ENCODE peak calls at places on chromosomes 2 and 18, in seven cellular contexts. Z, J, Q, K, Y, A and R are unnamed samples.

GRCh38 chr2:139721454-139721995 is 941.3 kb upstream of the NXPH2 start:
- DNase-seq in Z (no peak), J (no peak), Q (no peak), K (no peak), Y (no peak), A (no peak), R (no peak)

GRCh38 chr2:63050186-63050915 is at the start of gene OTX1:
- DNase-seq in Z (peak), J (peak), Q (no peak), K (peak), Y (no peak), A (peak), R (peak)

GRCh38 chr2:37827455-37827854 is 97.6 kb upstream of the RMDN2 start:
- DNase-seq in Z (no peak), J (no peak), Q (no peak), K (peak), Y (no peak), A (no peak), R (no peak)

GRCh38 chr2:47038656-47039501 is 116.2 kb downstream of the STPG4 start:
- DNase-seq in Z (no peak), J (peak), Q (no peak), K (no peak), Y (no peak), A (no peak), R (no peak)

GRCh38 chr2:133240505-133241230 is 327.6 kb downstream of the NCKAP5 start:
- DNase-seq in Z (no peak), J (no peak), Q (no peak), K (peak), Y (no peak), A (no peak), R (no peak)

GRCh38 chr2:159214325-159214865 is 72.1 kb downstream of the WDSUB1 start:
- DNase-seq in Z (no peak), J (no peak), Q (no peak), K (no peak), Y (no peak), A (no peak), R (no peak)

GRCh38 chr2:7819860-7820259 is 862.0 kb upstream of the ID2 start:
- DNase-seq in Z (no peak), J (no peak), Q (no peak), K (no peak), Y (no peak), A (no peak), R (no peak)

GRCh38 chr2:61660511-61661388 is 122.6 kb upstream of the XPO1 start:
- DNase-seq in Z (no peak), J (peak), Q (peak), K (no peak), Y (no peak), A (no peak), R (no peak)

GRCh38 chr18:5457467-5457957 is 86.3 kb downstream of the EPB41L3 start:
- DNase-seq in Z (no peak), J (no peak), Q (no peak), K (no peak), Y (no peak), A (no peak), R (no peak)

GRCh38 chr2:176280156-176280555 is 10.9 kb downstream of the MTX2 start:
- DNase-seq in Z (no peak), J (no peak), Q (no peak), K (no peak), Y (no peak), A (no peak), R (no peak)

GRCh38 chr2:222459983-222460382 is 35.6 kb downstream of the SGPP2 start:
- DNase-seq in Z (no peak), J (no peak), Q (no peak), K (no peak), Y (no peak), A (no peak), R (no peak)

GRCh38 chr18:58013241-58014211 is 30.5 kb upstream of the NEDD4L start:
- DNase-seq in Z (no peak), J (no peak), Q (no peak), K (no peak), Y (no peak), A (no peak), R (no peak)

GRCh38 chr2:59502981-59503380 is 1050.5 kb downstream of the BCL11A start:
- DNase-seq in Z (no peak), J (no peak), Q (no peak), K (no peak), Y (no peak), A (no peak), R (no peak)

GRCh38 chr18:11511434-11512095 is 97.8 kb upstream of the SLC35G4 start:
- DNase-seq in Z (no peak), J (no peak), Q (no peak), K (no peak), Y (no peak), A (no peak), R (no peak)

GRCh38 chr18:35039633-35040032 is 1.6 kb upstream of the MAPRE2 start:
- DNase-seq in Z (no peak), J (no peak), Q (no peak), K (no peak), Y (no peak), A (no peak), R (no peak)

GRCh38 chr2:217248312-217248935 is 388.6 kb upstream of the TNP1 start:
- DNase-seq in Z (no peak), J (peak), Q (peak), K (peak), Y (no peak), A (no peak), R (peak)

GRCh38 chr2:30628341-30628740 is 178.9 kb downstream of the CAPN13 start:
- DNase-seq in Z (no peak), J (no peak), Q (no peak), K (peak), Y (no peak), A (no peak), R (no peak)

GRCh38 chr2:15031745-15032240 is 399.3 kb downstream of the LRATD1 start:
- DNase-seq in Z (no peak), J (no peak), Q (no peak), K (no peak), Y (no peak), A (no peak), R (no peak)

GRCh38 chr18:59902180-59902992 is 2.6 kb downstream of the PMAIP1 start:
- DNase-seq in Z (no peak), J (no peak), Q (no peak), K (peak), Y (peak), A (no peak), R (no peak)

GRCh38 chr2:38505779-38506178 is 96.9 kb downstream of the HNRNPLL start:
- DNase-seq in Z (no peak), J (no peak), Q (peak), K (peak), Y (no peak), A (no peak), R (peak)

GRCh38 chr18:28036481-28036880 is 140.4 kb downstream of the CDH2 start:
- DNase-seq in Z (no peak), J (no peak), Q (no peak), K (no peak), Y (no peak), A (peak), R (no peak)

GRCh38 chr2:139217641-139218040 is 437.5 kb upstream of the NXPH2 start:
- DNase-seq in Z (no peak), J (no peak), Q (no peak), K (no peak), Y (no peak), A (no peak), R (no peak)

GRCh38 chr2:29940706-29941105 is 19.3 kb upstream of the ALK start:
- DNase-seq in Z (no peak), J (no peak), Q (peak), K (no peak), Y (no peak), A (no peak), R (no peak)

GRCh38 chr2:71887196-71887595 is 260.5 kb downstream of the CYP26B1 start:
- DNase-seq in Z (no peak), J (no peak), Q (no peak), K (no peak), Y (no peak), A (no peak), R (no peak)

GRCh38 chr2:197453914-197454398 is 604 bp downstream of the COQ10B start:
- DNase-seq in Z (no peak), J (peak), Q (no peak), K (peak), Y (no peak), A (no peak), R (no peak)

GRCh38 chr2:166127217-166128155 is at the start of gene SCN1A:
- DNase-seq in Z (no peak), J (no peak), Q (no peak), K (peak), Y (no peak), A (peak), R (no peak)

GRCh38 chr2:71575966-71576365 is 122.6 kb downstream of the DYSF start:
- DNase-seq in Z (no peak), J (no peak), Q (no peak), K (no peak), Y (no peak), A (no peak), R (no peak)

GRCh38 chr2:9170458-9171130 is 36.0 kb upstream of the ASAP2 start:
- DNase-seq in Z (no peak), J (no peak), Q (no peak), K (no peak), Y (no peak), A (no peak), R (no peak)